ENCODE peak calls at places on chromosomes 4 and X, in six cellular contexts. C, F, K, G, O and H are unnamed samples.

GRCh38 chr4:48635310-48635709 is 144.8 kb downstream of the FRYL start:
- DNase-seq in C (no peak), F (peak; percentile 9), K (peak; percentile 30), G (no peak), O (no peak), H (no peak)

GRCh38 chr4:179583221-179583620 is 2141.0 kb upstream of the AGA start:
- DNase-seq in C (no peak), F (no peak), K (no peak), G (no peak), O (no peak), H (no peak)

GRCh38 chrX:148995661-148996060 is 495.2 kb downstream of the AFF2 start:
- DNase-seq in C (no peak), F (no peak), K (no peak), G (no peak), O (no peak), H (no peak)

GRCh38 chrX:11564546-11564945 is 101.2 kb downstream of the ARHGAP6 start:
- DNase-seq in C (no peak), F (no peak), K (no peak), G (no peak), O (no peak), H (no peak)

GRCh38 chrX:133085785-133086184 is 11.1 kb downstream of the USP26 start:
- DNase-seq in C (no peak), F (no peak), K (no peak), G (no peak), O (no peak), H (no peak)

GRCh38 chr4:87848622-87849351 is 16.0 kb downstream of the MEPE start:
- DNase-seq in C (no peak), F (peak; percentile 53), K (peak; percentile 76), G (peak; percentile 6), O (peak; percentile 25), H (no peak)

GRCh38 chrX:14003876-14004425 is 25.7 kb downstream of the GEMIN8 start:
- DNase-seq in C (no peak), F (no peak), K (no peak), G (no peak), O (no peak), H (no peak)

GRCh38 chr4:184384056-184384809 is 90.1 kb downstream of the IRF2 start:
- DNase-seq in C (no peak), F (peak; percentile 61), K (peak; percentile 71), G (no peak), O (no peak), H (no peak)

GRCh38 chr4:106978046-106978774 is 57.9 kb downstream of the DKK2 start:
- DNase-seq in C (peak; percentile 51), F (no peak), K (no peak), G (no peak), O (no peak), H (no peak)

GRCh38 chrX:116267511-116268040 is 97.0 kb downstream of the AGTR2 start:
- DNase-seq in C (no peak), F (no peak), K (no peak), G (no peak), O (no peak), H (no peak)

GRCh38 chr4:139815646-139816601 is 150.3 kb downstream of the MGST2 start:
- DNase-seq in C (no peak), F (peak; percentile 71), K (peak; percentile 76), G (no peak), O (peak; percentile 51), H (no peak)

GRCh38 chr4:141309864-141310263 is 89.2 kb downstream of the ZNF330 start:
- DNase-seq in C (no peak), F (no peak), K (no peak), G (no peak), O (no peak), H (no peak)

GRCh38 chr4:129455462-129455861 is 359.5 kb downstream of the C4orf33 start:
- DNase-seq in C (no peak), F (no peak), K (no peak), G (no peak), O (peak; percentile 61), H (no peak)

GRCh38 chr4:878796-879729 is 53.1 kb downstream of the GAK start:
- DNase-seq in C (no peak), F (no peak), K (no peak), G (peak; percentile 17), O (no peak), H (no peak)

GRCh38 chr4:3313556-3314228 is 20.9 kb downstream of the RGS12 start:
- DNase-seq in C (peak; percentile 43), F (no peak), K (no peak), G (no peak), O (no peak), H (no peak)

GRCh38 chr4:148986951-148987350 is 544.7 kb upstream of the NR3C2 start:
- DNase-seq in C (no peak), F (no peak), K (no peak), G (no peak), O (no peak), H (no peak)

GRCh38 chr4:68271851-68272756 is 26.6 kb upstream of the TMPRSS11B start:
- DNase-seq in C (no peak), F (peak; percentile 36), K (peak; percentile 28), G (no peak), O (peak; percentile 33), H (no peak)

GRCh38 chr4:8468746-8469535 is 28.4 kb downstream of the TRMT44 start:
- DNase-seq in C (peak; percentile 86), F (peak; percentile 82), K (peak; percentile 13), G (peak; percentile 58), O (no peak), H (peak; percentile 29)

GRCh38 chr4:46649390-46649789 is 259.5 kb upstream of the GABRA2 start:
- DNase-seq in C (no peak), F (no peak), K (no peak), G (no peak), O (no peak), H (no peak)

GRCh38 chr4:40909363-40909876 is 159.7 kb downstream of the NSUN7 start:
- DNase-seq in C (no peak), F (peak; percentile 63), K (peak; percentile 76), G (no peak), O (peak; percentile 48), H (no peak)

GRCh38 chr4:169484485-169484884 is 127.9 kb downstream of the NEK1 start:
- DNase-seq in C (no peak), F (peak; percentile 6), K (no peak), G (no peak), O (no peak), H (no peak)

GRCh38 chr4:7812191-7812860 is 127.3 kb downstream of the AFAP1 start:
- DNase-seq in C (no peak), F (no peak), K (no peak), G (no peak), O (no peak), H (no peak)

GRCh38 chrX:48794993-48795501 is 6.8 kb upstream of the HDAC6 start:
- DNase-seq in C (peak; percentile 81), F (peak; percentile 58), K (peak; percentile 53), G (no peak), O (no peak), H (no peak)

GRCh38 chr4:147787204-147787603 is 55.3 kb downstream of the ARHGAP10 start:
- DNase-seq in C (no peak), F (peak; percentile 29), K (peak; percentile 75), G (no peak), O (no peak), H (no peak)

GRCh38 chr4:11426716-11427115 is 2.0 kb downstream of the HS3ST1 start:
- DNase-seq in C (no peak), F (no peak), K (no peak), G (no peak), O (no peak), H (no peak)

GRCh38 chr4:132124624-132124974 is 1024.5 kb upstream of the PCDH10 start:
- DNase-seq in C (no peak), F (no peak), K (no peak), G (no peak), O (no peak), H (no peak)

GRCh38 chr4:167602157-167602556 is 367.9 kb upstream of the SPOCK3 start:
- DNase-seq in C (no peak), F (no peak), K (no peak), G (no peak), O (no peak), H (no peak)